ENCODE peak calls at places on chromosomes 5 and 9, in nine cellular contexts. Q, M, U, S, T, V, O, W and A are unnamed samples.

GRCh38 chr5:156367602-156368001 is 40.6 kb downstream of the SGCD start:
- DNase-seq in S (no peak), V (no peak), U (no peak), M (no peak), O (peak), W (peak), T (no peak), Q (peak), A (no peak)

GRCh38 chr9:75803130-75803529 is 87.3 kb upstream of the PCSK5 start:
- DNase-seq in V (no peak), U (no peak), O (peak), Q (no peak), W (peak), S (no peak), T (no peak), M (no peak), A (no peak)

GRCh38 chr5:15008911-15009310 is 137.3 kb upstream of the ANKH start:
- DNase-seq in S (no peak), O (no peak), W (no peak), Q (no peak), V (no peak), U (no peak), T (no peak), M (no peak), A (no peak)

GRCh38 chr5:21810737-21811316 is 1042.3 kb downstream of the CDH12 start:
- DNase-seq in T (no peak), V (no peak), W (no peak), M (no peak), O (no peak), S (no peak), Q (no peak), U (no peak), A (no peak)

GRCh38 chr5:76690027-76690679 is 25.8 kb upstream of the F2R start:
- DNase-seq in Q (no peak), W (no peak), M (no peak), V (no peak), T (no peak), O (no peak), U (no peak), S (no peak), A (no peak)

GRCh38 chr5:98911221-98912040 is 17.4 kb downstream of the CHD1 start:
- DNase-seq in O (no peak), M (no peak), U (no peak), S (no peak), V (no peak), T (no peak), Q (no peak), W (no peak), A (no peak)

GRCh38 chr5:151107084-151107483 is 26.2 kb upstream of the TNIP1 start:
- DNase-seq in T (no peak), V (no peak), S (no peak), O (no peak), Q (no peak), M (no peak), W (no peak), U (peak), A (no peak)

GRCh38 chr5:99607124-99607523 is 678.3 kb upstream of the CHD1 start:
- DNase-seq in U (no peak), V (no peak), M (no peak), Q (no peak), O (no peak), S (no peak), T (no peak), W (no peak), A (no peak)

GRCh38 chr5:73912755-73913365 is 286.9 kb downstream of the ARHGEF28 start:
- DNase-seq in Q (no peak), O (no peak), W (no peak), M (peak), S (no peak), T (no peak), V (no peak), U (no peak), A (no peak)

GRCh38 chr5:132557425-132557805 is 638 bp downstream of the RAD50 start:
- DNase-seq in M (peak), Q (no peak), S (peak), U (peak), O (peak), T (peak), V (no peak), W (peak), A (peak)

GRCh38 chr5:107486489-107486888 is 184.2 kb downstream of the EFNA5 start:
- DNase-seq in Q (no peak), S (peak), W (no peak), T (no peak), V (no peak), U (no peak), M (peak), O (no peak), A (no peak)
- TF ChIP-seq CTCF in Q (no peak), S (no peak), W (no peak), T (no peak), V (no peak), U (no peak), M (no peak), O (no peak), A (no peak)

DNA sequence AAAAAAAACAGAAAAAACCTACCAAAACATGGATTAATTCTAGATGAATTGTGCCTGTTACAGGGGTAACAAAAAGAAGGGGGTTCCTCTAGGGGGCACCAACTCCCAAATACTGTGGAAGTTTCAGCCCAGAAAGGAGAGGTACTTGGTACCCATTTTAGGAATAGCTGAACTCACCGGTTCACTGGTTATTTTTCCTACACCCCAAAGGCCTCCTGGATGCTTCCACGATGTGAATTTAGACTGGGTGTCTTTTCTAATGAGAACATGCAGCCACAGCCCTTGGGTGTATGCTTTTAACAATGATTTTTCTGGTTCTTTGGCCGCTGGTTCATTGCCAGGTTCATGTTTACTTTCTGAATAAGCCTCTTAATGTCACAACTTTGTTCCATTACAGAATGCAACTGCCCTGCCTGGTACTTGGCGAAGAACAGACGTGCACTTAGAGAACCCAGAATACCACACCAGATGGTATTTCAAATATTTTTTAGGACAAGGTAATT is 46.7 kb downstream of the GARNL3 start:
- DNase-seq in W (no peak), O (peak), T (no peak), Q (no peak), U (peak), M (no peak), V (no peak), S (peak), A (no peak)
- TF ChIP-seq CTCF in W (peak), O (peak), T (no peak), Q (peak), U (no peak), M (peak), V (peak), S (peak), A (no peak)

GRCh38 chr9:24614070-24614469 is 68.4 kb upstream of the IZUMO3 start:
- DNase-seq in Q (no peak), T (no peak), W (no peak), V (no peak), M (no peak), S (no peak), U (no peak), O (no peak), A (no peak)
- TF ChIP-seq CTCF in Q (no peak), T (no peak), W (no peak), V (peak), M (no peak), S (no peak), U (no peak), O (no peak), A (no peak)

GRCh38 chr5:128493657-128494329 is 44.3 kb downstream of the FBN2 start:
- DNase-seq in O (no peak), T (no peak), U (no peak), S (no peak), W (no peak), V (no peak), M (no peak), Q (no peak), A (no peak)

GRCh38 chr5:128494516-128494915 is 43.5 kb downstream of the FBN2 start:
- DNase-seq in T (no peak), M (no peak), U (no peak), W (no peak), S (no peak), Q (no peak), V (no peak), O (no peak), A (no peak)

GRCh38 chr5:128498844-128499455 is 39.1 kb downstream of the FBN2 start:
- DNase-seq in O (peak), V (no peak), Q (peak), W (no peak), T (no peak), U (peak), S (peak), M (peak), A (no peak)
- TF ChIP-seq CTCF in O (peak), V (peak), Q (peak), W (peak), T (peak), U (no peak), S (peak), M (peak), A (no peak)

GRCh38 chr5:82422751-82423181 is 144.6 kb upstream of the RPS23 start:
- DNase-seq in S (no peak), V (no peak), Q (no peak), M (no peak), T (no peak), U (no peak), W (no peak), O (no peak), A (no peak)

GRCh38 chr5:82422001-82422740 is 144.0 kb upstream of the RPS23 start:
- DNase-seq in W (no peak), T (no peak), M (no peak), S (no peak), Q (no peak), O (no peak), U (no peak), V (no peak), A (no peak)

GRCh38 chr5:82419559-82420332 is 141.6 kb upstream of the RPS23 start:
- DNase-seq in U (no peak), O (no peak), Q (no peak), M (no peak), T (no peak), S (no peak), V (no peak), W (no peak), A (no peak)

GRCh38 chr5:82418608-82418950 is 140.4 kb upstream of the RPS23 start:
- DNase-seq in T (no peak), O (no peak), U (no peak), Q (no peak), V (no peak), M (no peak), S (no peak), W (no peak), A (no peak)

GRCh38 chr5:82421119-82421518 is 143.0 kb upstream of the RPS23 start:
- DNase-seq in V (no peak), W (peak), O (peak), T (no peak), M (no peak), S (peak), Q (peak), U (no peak), A (no peak)
- TF ChIP-seq CTCF in V (no peak), W (peak), O (peak), T (no peak), M (no peak), S (peak), Q (peak), U (no peak), A (no peak)

GRCh38 chr9:105355810-105356209 is 92.0 kb upstream of the FSD1L start:
- DNase-seq in W (no peak), U (peak), Q (no peak), V (no peak), O (no peak), M (no peak), S (no peak), T (no peak), A (no peak)
- TF ChIP-seq CTCF in W (no peak), U (no peak), Q (no peak), V (no peak), O (no peak), M (no peak), S (no peak), T (no peak), A (no peak)

GRCh38 chr9:549425-549997 is 292.0 kb upstream of the DMRT1 start:
- DNase-seq in O (no peak), S (no peak), Q (no peak), M (no peak), U (no peak), W (no peak), V (no peak), T (no peak), A (no peak)

GRCh38 chr9:546797-547223 is 294.7 kb upstream of the DMRT1 start:
- DNase-seq in M (no peak), V (no peak), S (no peak), O (peak), U (no peak), Q (no peak), T (no peak), W (no peak), A (no peak)

GRCh38 chr9:545480-545879 is 296.0 kb upstream of the DMRT1 start:
- DNase-seq in S (no peak), V (no peak), T (no peak), O (no peak), U (no peak), M (no peak), W (no peak), Q (no peak), A (no peak)

GRCh38 chr9:546235-546634 is 295.3 kb upstream of the DMRT1 start:
- DNase-seq in W (no peak), S (no peak), Q (no peak), U (no peak), M (no peak), O (no peak), V (no peak), T (no peak), A (no peak)

DNA sequence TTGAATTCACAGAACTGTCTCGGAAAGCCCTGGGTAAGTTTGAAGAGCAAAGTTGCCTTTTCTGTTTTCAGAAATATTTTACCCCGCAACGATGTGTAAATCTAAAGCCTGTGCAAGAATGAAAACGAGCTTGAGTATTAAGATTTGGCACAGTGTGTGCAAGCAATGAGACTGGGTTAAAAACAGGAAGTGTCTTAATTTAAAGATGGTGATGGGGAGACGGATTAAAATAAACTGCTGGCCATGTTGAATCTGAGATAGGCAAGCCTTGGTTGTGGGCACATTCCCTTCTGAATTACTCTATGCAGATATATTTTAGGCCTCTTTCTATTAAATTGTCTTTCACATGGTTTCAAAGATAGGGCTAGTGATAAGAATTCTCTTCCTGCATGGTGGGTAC is 294.2 kb upstream of the DMRT1 start:
- DNase-seq in T (no peak), U (no peak), O (no peak), M (no peak), V (no peak), S (no peak), W (no peak), Q (no peak), A (no peak)
- TF ChIP-seq CTCF in T (no peak), U (no peak), O (no peak), M (no peak), V (no peak), S (no peak), W (no peak), Q (no peak), A (no peak)